ENCODE peak calls at places on chromosomes 3 and 15, in six cellular contexts. One of them, this sample, is unnamed.

GRCh38 chr3:40649346-40649745 is 124.6 kb downstream of the ZNF621 start:
- DNase-seq in cardiac fibroblast: no peak
- DNase-seq in progenitor cell of endocrine pancreas: no peak
- DNase-seq in HepG2: no peak
- DNase-seq in breast epithelium: no peak
- DNase-seq in upper lobe of left lung: no peak
- DNase-seq in this sample: no peak

GRCh38 chr3:65146149-65146548 is 458.3 kb upstream of the ADAMTS9 start:
- DNase-seq in cardiac fibroblast: peak
- DNase-seq in HepG2: no peak
- DNase-seq in upper lobe of left lung: no peak
- DNase-seq in breast epithelium: no peak
- DNase-seq in progenitor cell of endocrine pancreas: no peak
- DNase-seq in this sample: no peak

GRCh38 chr3:70179111-70179510 is 133.3 kb downstream of the MDFIC2 start:
- DNase-seq in progenitor cell of endocrine pancreas: no peak
- DNase-seq in cardiac fibroblast: no peak
- DNase-seq in HepG2: no peak
- DNase-seq in upper lobe of left lung: no peak
- DNase-seq in breast epithelium: no peak
- DNase-seq in this sample: no peak

GRCh38 chr3:72386322-72386721 is 461.9 kb downstream of the SHQ1 start:
- DNase-seq in progenitor cell of endocrine pancreas: no peak
- DNase-seq in cardiac fibroblast: no peak
- DNase-seq in breast epithelium: no peak
- DNase-seq in upper lobe of left lung: no peak
- DNase-seq in HepG2: no peak
- DNase-seq in this sample: no peak

GRCh38 chr15:43920815-43921214 is 94.0 kb downstream of the WDR76 start:
- DNase-seq in progenitor cell of endocrine pancreas: no peak
- DNase-seq in cardiac fibroblast: no peak
- DNase-seq in upper lobe of left lung: no peak
- DNase-seq in HepG2: no peak
- DNase-seq in breast epithelium: no peak
- DNase-seq in this sample: no peak

GRCh38 chr3:22045882-22046281 is 294.9 kb upstream of the ZNF385D start:
- DNase-seq in progenitor cell of endocrine pancreas: no peak
- DNase-seq in upper lobe of left lung: no peak
- DNase-seq in cardiac fibroblast: no peak
- DNase-seq in HepG2: no peak
- DNase-seq in breast epithelium: no peak
- DNase-seq in this sample: no peak

GRCh38 chr3:45923755-45924154 is 19.5 kb upstream of the CXCR6 start:
- DNase-seq in cardiac fibroblast: peak
- DNase-seq in upper lobe of left lung: no peak
- DNase-seq in progenitor cell of endocrine pancreas: no peak
- DNase-seq in breast epithelium: no peak
- DNase-seq in HepG2: no peak
- DNase-seq in this sample: no peak

GRCh38 chr3:195896361-195897080 is 11.8 kb downstream of the TNK2 start:
- DNase-seq in HepG2: no peak
- DNase-seq in progenitor cell of endocrine pancreas: no peak
- DNase-seq in cardiac fibroblast: peak
- DNase-seq in upper lobe of left lung: peak
- DNase-seq in breast epithelium: no peak
- DNase-seq in this sample: no peak

GRCh38 chr15:77864211-77865105 is 213.1 kb downstream of the TBC1D2B start:
- DNase-seq in HepG2: no peak
- DNase-seq in cardiac fibroblast: no peak
- DNase-seq in upper lobe of left lung: peak
- DNase-seq in progenitor cell of endocrine pancreas: no peak
- DNase-seq in breast epithelium: no peak
- DNase-seq in this sample: no peak

GRCh38 chr3:23105048-23105447 is 98.1 kb upstream of the UBE2E2 start:
- DNase-seq in progenitor cell of endocrine pancreas: no peak
- DNase-seq in upper lobe of left lung: no peak
- DNase-seq in HepG2: no peak
- DNase-seq in breast epithelium: no peak
- DNase-seq in cardiac fibroblast: no peak
- DNase-seq in this sample: no peak

GRCh38 chr3:171660126-171660661 is 150.1 kb downstream of the PLD1 start:
- DNase-seq in cardiac fibroblast: no peak
- DNase-seq in progenitor cell of endocrine pancreas: no peak
- DNase-seq in upper lobe of left lung: no peak
- DNase-seq in breast epithelium: no peak
- DNase-seq in HepG2: no peak
- DNase-seq in this sample: no peak

GRCh38 chr3:43394071-43394501 is 107.7 kb downstream of the SNRK start:
- DNase-seq in cardiac fibroblast: peak
- DNase-seq in progenitor cell of endocrine pancreas: no peak
- DNase-seq in breast epithelium: no peak
- DNase-seq in HepG2: no peak
- DNase-seq in upper lobe of left lung: no peak
- DNase-seq in this sample: no peak

GRCh38 chr3:24145481-24145880 is 200.4 kb downstream of the NR1D2 start:
- DNase-seq in HepG2: no peak
- DNase-seq in cardiac fibroblast: peak
- DNase-seq in upper lobe of left lung: no peak
- DNase-seq in progenitor cell of endocrine pancreas: no peak
- DNase-seq in breast epithelium: no peak
- DNase-seq in this sample: no peak

GRCh38 chr3:171457263-171458055 is 2.7 kb downstream of the TNIK start:
- DNase-seq in HepG2: no peak
- DNase-seq in cardiac fibroblast: no peak
- DNase-seq in upper lobe of left lung: peak
- DNase-seq in progenitor cell of endocrine pancreas: no peak
- DNase-seq in breast epithelium: no peak
- DNase-seq in this sample: no peak

GRCh38 chr15:66008920-66009572 is 139.8 kb downstream of the RAB11A start:
- DNase-seq in upper lobe of left lung: no peak
- DNase-seq in cardiac fibroblast: peak
- DNase-seq in progenitor cell of endocrine pancreas: no peak
- DNase-seq in breast epithelium: no peak
- DNase-seq in HepG2: no peak
- DNase-seq in this sample: no peak

GRCh38 chr3:112817782-112818181 is 28.9 kb downstream of the CD200R1L start:
- DNase-seq in breast epithelium: no peak
- DNase-seq in upper lobe of left lung: no peak
- DNase-seq in cardiac fibroblast: no peak
- DNase-seq in progenitor cell of endocrine pancreas: no peak
- DNase-seq in HepG2: no peak
- DNase-seq in this sample: no peak

GRCh38 chr15:33068531-33068990 is 126.0 kb downstream of the FMN1 start:
- DNase-seq in upper lobe of left lung: no peak
- DNase-seq in HepG2: peak
- DNase-seq in progenitor cell of endocrine pancreas: no peak
- DNase-seq in breast epithelium: peak
- DNase-seq in cardiac fibroblast: no peak
- DNase-seq in this sample: no peak

GRCh38 chr15:38176696-38177095 is 75.9 kb upstream of the SPRED1 start:
- DNase-seq in breast epithelium: no peak
- DNase-seq in progenitor cell of endocrine pancreas: no peak
- DNase-seq in upper lobe of left lung: no peak
- DNase-seq in HepG2: no peak
- DNase-seq in cardiac fibroblast: no peak
- DNase-seq in this sample: no peak

GRCh38 chr15:82650046-82650670 is 3.0 kb upstream of the CPEB1 start:
- DNase-seq in cardiac fibroblast: no peak
- DNase-seq in HepG2: no peak
- DNase-seq in progenitor cell of endocrine pancreas: no peak
- DNase-seq in breast epithelium: no peak
- DNase-seq in upper lobe of left lung: no peak
- DNase-seq in this sample: no peak

GRCh38 chr3:76943058-76943457 is 96.8 kb upstream of the ROBO2 start:
- DNase-seq in breast epithelium: no peak
- DNase-seq in upper lobe of left lung: no peak
- DNase-seq in HepG2: peak
- DNase-seq in cardiac fibroblast: no peak
- DNase-seq in progenitor cell of endocrine pancreas: no peak
- DNase-seq in this sample: no peak

GRCh38 chr15:55334997-55335396 is 16.0 kb downstream of the PIGB start:
- DNase-seq in breast epithelium: no peak
- DNase-seq in cardiac fibroblast: peak
- DNase-seq in progenitor cell of endocrine pancreas: no peak
- DNase-seq in upper lobe of left lung: no peak
- DNase-seq in HepG2: peak
- DNase-seq in this sample: no peak

GRCh38 chr3:194748229-194748628 is 62.5 kb downstream of the FAM43A start:
- DNase-seq in upper lobe of left lung: peak
- DNase-seq in cardiac fibroblast: no peak
- DNase-seq in progenitor cell of endocrine pancreas: no peak
- DNase-seq in HepG2: no peak
- DNase-seq in breast epithelium: no peak
- DNase-seq in this sample: no peak

GRCh38 chr3:72907131-72907697 is 19.4 kb downstream of the GXYLT2 start:
- DNase-seq in cardiac fibroblast: peak
- DNase-seq in upper lobe of left lung: no peak
- DNase-seq in progenitor cell of endocrine pancreas: no peak
- DNase-seq in HepG2: no peak
- DNase-seq in breast epithelium: no peak
- DNase-seq in this sample: no peak

GRCh38 chr3:2948882-2949281 is 161.3 kb downstream of the IL5RA start:
- DNase-seq in cardiac fibroblast: no peak
- DNase-seq in progenitor cell of endocrine pancreas: no peak
- DNase-seq in upper lobe of left lung: no peak
- DNase-seq in HepG2: no peak
- DNase-seq in breast epithelium: no peak
- DNase-seq in this sample: no peak

GRCh38 chr3:8608041-8608790 is 36.4 kb downstream of the SSUH2 start:
- DNase-seq in progenitor cell of endocrine pancreas: no peak
- DNase-seq in upper lobe of left lung: no peak
- DNase-seq in HepG2: no peak
- DNase-seq in breast epithelium: no peak
- DNase-seq in cardiac fibroblast: no peak
- DNase-seq in this sample: no peak

GRCh38 chr3:8608791-8609171 is 35.8 kb downstream of the SSUH2 start:
- DNase-seq in cardiac fibroblast: no peak
- DNase-seq in HepG2: no peak
- DNase-seq in breast epithelium: no peak
- DNase-seq in progenitor cell of endocrine pancreas: no peak
- DNase-seq in upper lobe of left lung: no peak
- DNase-seq in this sample: no peak

GRCh38 chr3:8604988-8605387 is 39.6 kb downstream of the SSUH2 start:
- DNase-seq in breast epithelium: no peak
- DNase-seq in cardiac fibroblast: no peak
- DNase-seq in HepG2: no peak
- DNase-seq in progenitor cell of endocrine pancreas: no peak
- DNase-seq in upper lobe of left lung: no peak
- DNase-seq in this sample: no peak

GRCh38 chr3:8606666-8607065 is 37.9 kb downstream of the SSUH2 start:
- DNase-seq in HepG2: no peak
- DNase-seq in breast epithelium: no peak
- DNase-seq in upper lobe of left lung: no peak
- DNase-seq in progenitor cell of endocrine pancreas: no peak
- DNase-seq in cardiac fibroblast: peak
- DNase-seq in this sample: no peak

GRCh38 chr3:8607285-8608040 is 37.1 kb downstream of the SSUH2 start:
- DNase-seq in cardiac fibroblast: peak
- DNase-seq in progenitor cell of endocrine pancreas: peak
- DNase-seq in upper lobe of left lung: no peak
- DNase-seq in HepG2: peak
- DNase-seq in breast epithelium: no peak
- DNase-seq in this sample: no peak
- TF ChIP-seq CTCF in cardiac fibroblast: peak
- TF ChIP-seq CTCF in progenitor cell of endocrine pancreas: peak
- TF ChIP-seq CTCF in upper lobe of left lung: peak
- TF ChIP-seq CTCF in HepG2: peak
- TF ChIP-seq CTCF in breast epithelium: peak
- TF ChIP-seq CTCF in this sample: no peak

GRCh38 chr3:146817705-146818104 is 212.6 kb upstream of the PLSCR5 start:
- DNase-seq in cardiac fibroblast: peak
- DNase-seq in breast epithelium: no peak
- DNase-seq in HepG2: no peak
- DNase-seq in upper lobe of left lung: no peak
- DNase-seq in progenitor cell of endocrine pancreas: no peak
- DNase-seq in this sample: no peak
- TF ChIP-seq CTCF in cardiac fibroblast: peak
- TF ChIP-seq CTCF in breast epithelium: no peak
- TF ChIP-seq CTCF in HepG2: peak
- TF ChIP-seq CTCF in upper lobe of left lung: no peak
- TF ChIP-seq CTCF in progenitor cell of endocrine pancreas: peak
- TF ChIP-seq CTCF in this sample: no peak

DNA sequence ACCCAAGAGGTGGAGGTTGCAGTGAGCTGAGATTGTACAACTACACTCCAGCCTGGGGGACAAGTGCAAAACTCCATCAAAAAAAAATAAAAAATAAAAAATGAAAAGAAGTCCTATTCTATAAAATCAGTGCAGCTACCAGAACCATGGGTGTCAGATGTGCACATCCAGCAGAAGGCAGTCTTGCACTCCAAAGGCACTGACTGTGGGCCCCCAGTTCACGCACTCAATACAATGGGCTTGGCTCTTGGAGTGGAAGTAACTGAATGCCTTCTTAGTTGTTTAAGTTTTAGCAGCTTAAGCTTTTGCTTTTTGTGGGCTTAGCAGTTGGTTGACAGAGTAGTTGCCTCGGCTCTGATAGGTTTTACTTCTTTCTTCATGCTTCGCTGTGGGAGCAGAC is 141.4 kb downstream of the AGBL1 start:
- DNase-seq in breast epithelium: no peak
- DNase-seq in cardiac fibroblast: no peak
- DNase-seq in HepG2: no peak
- DNase-seq in upper lobe of left lung: no peak
- DNase-seq in progenitor cell of endocrine pancreas: no peak
- DNase-seq in this sample: no peak
- TF ChIP-seq CTCF in breast epithelium: no peak
- TF ChIP-seq CTCF in cardiac fibroblast: no peak
- TF ChIP-seq CTCF in HepG2: no peak
- TF ChIP-seq CTCF in upper lobe of left lung: no peak
- TF ChIP-seq CTCF in progenitor cell of endocrine pancreas: no peak
- TF ChIP-seq CTCF in this sample: no peak

DNA sequence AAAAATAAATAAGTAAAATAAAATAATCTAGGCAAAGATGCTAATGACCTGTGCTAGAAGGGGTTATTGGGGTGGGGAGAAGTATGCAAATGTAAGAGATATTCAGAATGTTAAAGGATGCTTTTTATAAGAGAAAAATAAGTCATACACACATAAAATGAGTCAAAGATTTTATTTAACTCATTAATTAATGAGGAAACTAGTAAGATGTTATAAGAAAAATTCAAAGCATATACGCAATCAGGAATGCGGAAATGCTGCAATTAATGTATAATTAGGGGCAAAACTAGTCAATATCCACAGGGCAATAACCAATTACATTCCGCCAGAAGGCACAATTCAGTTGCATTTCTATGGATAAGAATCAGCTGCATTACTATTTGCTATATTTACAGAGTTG is 30.1 kb downstream of the MAP3K13 start:
- DNase-seq in breast epithelium: no peak
- DNase-seq in progenitor cell of endocrine pancreas: no peak
- DNase-seq in cardiac fibroblast: no peak
- DNase-seq in upper lobe of left lung: no peak
- DNase-seq in HepG2: no peak
- DNase-seq in this sample: no peak
- TF ChIP-seq CTCF in breast epithelium: no peak
- TF ChIP-seq CTCF in progenitor cell of endocrine pancreas: no peak
- TF ChIP-seq CTCF in cardiac fibroblast: no peak
- TF ChIP-seq CTCF in upper lobe of left lung: no peak
- TF ChIP-seq CTCF in HepG2: no peak
- TF ChIP-seq CTCF in this sample: no peak

This sample was measured in mesothelial cell of epicardium.